ENCODE peak calls at places on chromosomes 11 and 22, in six cellular contexts. One of them, this sample, is unnamed.

GRCh38 chr11:26088391-26088790 is 243.5 kb upstream of the ANO3 start:
- DNase-seq in amniotic stem cell: no peak
- DNase-seq in GM10248: no peak
- DNase-seq in stimulated activated CD4-positive, alpha-beta T cell treated with anti-CD3 and anti-CD28 coated beads, Interleukin-12 subunit alpha, Interleukin-12 subunit beta, amount 100 ng/mL, for 48 hours: no peak
- DNase-seq in frontal cortex: no peak
- DNase-seq in caudate nucleus: no peak
- DNase-seq in this sample: no peak

GRCh38 chr11:128188346-128189115 is 398.8 kb downstream of the ETS1 start:
- DNase-seq in frontal cortex: no peak
- DNase-seq in amniotic stem cell: no peak
- DNase-seq in caudate nucleus: no peak
- DNase-seq in GM10248: no peak
- DNase-seq in stimulated activated CD4-positive, alpha-beta T cell treated with anti-CD3 and anti-CD28 coated beads, Interleukin-12 subunit alpha, Interleukin-12 subunit beta, amount 100 ng/mL, for 48 hours: no peak
- DNase-seq in this sample: no peak

GRCh38 chr11:95132956-95133355 is 43.3 kb downstream of the ENDOD1 start:
- DNase-seq in GM10248: no peak
- DNase-seq in caudate nucleus: no peak
- DNase-seq in amniotic stem cell: no peak
- DNase-seq in stimulated activated CD4-positive, alpha-beta T cell treated with anti-CD3 and anti-CD28 coated beads, Interleukin-12 subunit alpha, Interleukin-12 subunit beta, amount 100 ng/mL, for 48 hours: no peak
- DNase-seq in frontal cortex: no peak
- DNase-seq in this sample: no peak

GRCh38 chr11:40797981-40798380 is 661.5 kb downstream of the LRRC4C start:
- DNase-seq in caudate nucleus: no peak
- DNase-seq in stimulated activated CD4-positive, alpha-beta T cell treated with anti-CD3 and anti-CD28 coated beads, Interleukin-12 subunit alpha, Interleukin-12 subunit beta, amount 100 ng/mL, for 48 hours: no peak
- DNase-seq in GM10248: no peak
- DNase-seq in amniotic stem cell: no peak
- DNase-seq in frontal cortex: no peak
- DNase-seq in this sample: no peak

GRCh38 chr11:36213050-36213840 is 76.0 kb downstream of the COMMD9 start:
- DNase-seq in caudate nucleus: no peak
- DNase-seq in frontal cortex: peak
- DNase-seq in stimulated activated CD4-positive, alpha-beta T cell treated with anti-CD3 and anti-CD28 coated beads, Interleukin-12 subunit alpha, Interleukin-12 subunit beta, amount 100 ng/mL, for 48 hours: no peak
- DNase-seq in GM10248: no peak
- DNase-seq in amniotic stem cell: no peak
- DNase-seq in this sample: no peak

GRCh38 chr22:50032109-50032871 is 19.7 kb upstream of the IL17REL start:
- DNase-seq in frontal cortex: no peak
- DNase-seq in amniotic stem cell: no peak
- DNase-seq in stimulated activated CD4-positive, alpha-beta T cell treated with anti-CD3 and anti-CD28 coated beads, Interleukin-12 subunit alpha, Interleukin-12 subunit beta, amount 100 ng/mL, for 48 hours: no peak
- DNase-seq in caudate nucleus: no peak
- DNase-seq in GM10248: no peak
- DNase-seq in this sample: no peak

GRCh38 chr22:18954333-18954732 is 18.2 kb upstream of the PRODH start:
- DNase-seq in frontal cortex: peak
- DNase-seq in caudate nucleus: no peak
- DNase-seq in stimulated activated CD4-positive, alpha-beta T cell treated with anti-CD3 and anti-CD28 coated beads, Interleukin-12 subunit alpha, Interleukin-12 subunit beta, amount 100 ng/mL, for 48 hours: peak
- DNase-seq in amniotic stem cell: no peak
- DNase-seq in GM10248: peak
- DNase-seq in this sample: no peak

GRCh38 chr11:2995893-2996554 is 3.9 kb upstream of the NAP1L4 start:
- DNase-seq in caudate nucleus: no peak
- DNase-seq in GM10248: no peak
- DNase-seq in stimulated activated CD4-positive, alpha-beta T cell treated with anti-CD3 and anti-CD28 coated beads, Interleukin-12 subunit alpha, Interleukin-12 subunit beta, amount 100 ng/mL, for 48 hours: no peak
- DNase-seq in frontal cortex: no peak
- DNase-seq in amniotic stem cell: no peak
- DNase-seq in this sample: no peak

GRCh38 chr22:17845790-17846189 is 71.5 kb upstream of the BID start:
- DNase-seq in frontal cortex: no peak
- DNase-seq in GM10248: no peak
- DNase-seq in caudate nucleus: no peak
- DNase-seq in amniotic stem cell: no peak
- DNase-seq in stimulated activated CD4-positive, alpha-beta T cell treated with anti-CD3 and anti-CD28 coated beads, Interleukin-12 subunit alpha, Interleukin-12 subunit beta, amount 100 ng/mL, for 48 hours: no peak
- DNase-seq in this sample: no peak

GRCh38 chr22:20234760-20235452 is 33.2 kb downstream of the RTN4R start:
- DNase-seq in frontal cortex: no peak
- DNase-seq in stimulated activated CD4-positive, alpha-beta T cell treated with anti-CD3 and anti-CD28 coated beads, Interleukin-12 subunit alpha, Interleukin-12 subunit beta, amount 100 ng/mL, for 48 hours: no peak
- DNase-seq in caudate nucleus: no peak
- DNase-seq in amniotic stem cell: no peak
- DNase-seq in GM10248: no peak
- DNase-seq in this sample: no peak

GRCh38 chr22:45511847-45512261 is 9.2 kb downstream of the FBLN1 start:
- DNase-seq in caudate nucleus: no peak
- DNase-seq in frontal cortex: no peak
- DNase-seq in stimulated activated CD4-positive, alpha-beta T cell treated with anti-CD3 and anti-CD28 coated beads, Interleukin-12 subunit alpha, Interleukin-12 subunit beta, amount 100 ng/mL, for 48 hours: no peak
- DNase-seq in amniotic stem cell: peak
- DNase-seq in GM10248: no peak
- DNase-seq in this sample: no peak

GRCh38 chr11:2257023-2257700 is 13.2 kb downstream of the ASCL2 start:
- DNase-seq in frontal cortex: no peak
- DNase-seq in amniotic stem cell: no peak
- DNase-seq in caudate nucleus: no peak
- DNase-seq in GM10248: no peak
- DNase-seq in stimulated activated CD4-positive, alpha-beta T cell treated with anti-CD3 and anti-CD28 coated beads, Interleukin-12 subunit alpha, Interleukin-12 subunit beta, amount 100 ng/mL, for 48 hours: no peak
- DNase-seq in this sample: no peak

GRCh38 chr22:28882545-28882877 is 861 bp upstream of the ZNRF3 start:
- DNase-seq in GM10248: no peak
- DNase-seq in amniotic stem cell: no peak
- DNase-seq in stimulated activated CD4-positive, alpha-beta T cell treated with anti-CD3 and anti-CD28 coated beads, Interleukin-12 subunit alpha, Interleukin-12 subunit beta, amount 100 ng/mL, for 48 hours: no peak
- DNase-seq in caudate nucleus: no peak
- DNase-seq in frontal cortex: no peak
- DNase-seq in this sample: no peak

GRCh38 chr11:31810779-31811647 is at the start of gene PAX6:
- DNase-seq in amniotic stem cell: no peak
- DNase-seq in frontal cortex: peak
- DNase-seq in GM10248: peak
- DNase-seq in caudate nucleus: no peak
- DNase-seq in stimulated activated CD4-positive, alpha-beta T cell treated with anti-CD3 and anti-CD28 coated beads, Interleukin-12 subunit alpha, Interleukin-12 subunit beta, amount 100 ng/mL, for 48 hours: no peak
- DNase-seq in this sample: no peak

GRCh38 chr22:43878831-43879550 is 12.8 kb downstream of the PNPLA5 start:
- DNase-seq in caudate nucleus: no peak
- DNase-seq in frontal cortex: no peak
- DNase-seq in GM10248: no peak
- DNase-seq in stimulated activated CD4-positive, alpha-beta T cell treated with anti-CD3 and anti-CD28 coated beads, Interleukin-12 subunit alpha, Interleukin-12 subunit beta, amount 100 ng/mL, for 48 hours: no peak
- DNase-seq in amniotic stem cell: no peak
- DNase-seq in this sample: no peak

GRCh38 chr11:19279455-19279854 is 38.7 kb upstream of the E2F8 start:
- DNase-seq in GM10248: no peak
- DNase-seq in stimulated activated CD4-positive, alpha-beta T cell treated with anti-CD3 and anti-CD28 coated beads, Interleukin-12 subunit alpha, Interleukin-12 subunit beta, amount 100 ng/mL, for 48 hours: no peak
- DNase-seq in frontal cortex: no peak
- DNase-seq in amniotic stem cell: no peak
- DNase-seq in caudate nucleus: no peak
- DNase-seq in this sample: no peak

GRCh38 chr22:41022470-41023298 is 69.7 kb upstream of the EP300 start:
- DNase-seq in amniotic stem cell: peak
- DNase-seq in caudate nucleus: no peak
- DNase-seq in frontal cortex: peak
- DNase-seq in stimulated activated CD4-positive, alpha-beta T cell treated with anti-CD3 and anti-CD28 coated beads, Interleukin-12 subunit alpha, Interleukin-12 subunit beta, amount 100 ng/mL, for 48 hours: peak
- DNase-seq in GM10248: peak
- DNase-seq in this sample: peak

GRCh38 chr22:30637701-30638114 is 2.1 kb downstream of the SLC35E4 start:
- DNase-seq in frontal cortex: no peak
- DNase-seq in caudate nucleus: no peak
- DNase-seq in GM10248: no peak
- DNase-seq in amniotic stem cell: no peak
- DNase-seq in stimulated activated CD4-positive, alpha-beta T cell treated with anti-CD3 and anti-CD28 coated beads, Interleukin-12 subunit alpha, Interleukin-12 subunit beta, amount 100 ng/mL, for 48 hours: no peak
- DNase-seq in this sample: no peak

GRCh38 chr22:23128269-23129108 is 13.3 kb downstream of the RSPH14 start:
- DNase-seq in frontal cortex: peak
- DNase-seq in caudate nucleus: no peak
- DNase-seq in amniotic stem cell: peak
- DNase-seq in GM10248: peak
- DNase-seq in stimulated activated CD4-positive, alpha-beta T cell treated with anti-CD3 and anti-CD28 coated beads, Interleukin-12 subunit alpha, Interleukin-12 subunit beta, amount 100 ng/mL, for 48 hours: peak
- DNase-seq in this sample: peak

GRCh38 chr22:45863981-45864751 is 112.8 kb downstream of the WNT7B start:
- DNase-seq in amniotic stem cell: no peak
- DNase-seq in GM10248: peak
- DNase-seq in stimulated activated CD4-positive, alpha-beta T cell treated with anti-CD3 and anti-CD28 coated beads, Interleukin-12 subunit alpha, Interleukin-12 subunit beta, amount 100 ng/mL, for 48 hours: peak
- DNase-seq in caudate nucleus: no peak
- DNase-seq in frontal cortex: peak
- DNase-seq in this sample: peak

GRCh38 chr22:30423296-30423958 is 2.1 kb upstream of the MTFP1 start:
- DNase-seq in amniotic stem cell: no peak
- DNase-seq in GM10248: no peak
- DNase-seq in stimulated activated CD4-positive, alpha-beta T cell treated with anti-CD3 and anti-CD28 coated beads, Interleukin-12 subunit alpha, Interleukin-12 subunit beta, amount 100 ng/mL, for 48 hours: peak
- DNase-seq in frontal cortex: no peak
- DNase-seq in caudate nucleus: no peak
- DNase-seq in this sample: no peak

GRCh38 chr11:86228967-86229330 is 15.6 kb upstream of the EED start:
- DNase-seq in amniotic stem cell: no peak
- DNase-seq in frontal cortex: no peak
- DNase-seq in caudate nucleus: no peak
- DNase-seq in GM10248: no peak
- DNase-seq in stimulated activated CD4-positive, alpha-beta T cell treated with anti-CD3 and anti-CD28 coated beads, Interleukin-12 subunit alpha, Interleukin-12 subunit beta, amount 100 ng/mL, for 48 hours: peak
- DNase-seq in this sample: no peak

GRCh38 chr11:64553554-64554201 is 37.3 kb upstream of the SLC22A12 start:
- DNase-seq in caudate nucleus: peak
- DNase-seq in stimulated activated CD4-positive, alpha-beta T cell treated with anti-CD3 and anti-CD28 coated beads, Interleukin-12 subunit alpha, Interleukin-12 subunit beta, amount 100 ng/mL, for 48 hours: peak
- DNase-seq in frontal cortex: peak
- DNase-seq in GM10248: peak
- DNase-seq in amniotic stem cell: no peak
- DNase-seq in this sample: no peak

GRCh38 chr11:112320668-112321067 is 60.0 kb upstream of the PLET1 start:
- DNase-seq in GM10248: no peak
- DNase-seq in caudate nucleus: no peak
- DNase-seq in frontal cortex: no peak
- DNase-seq in stimulated activated CD4-positive, alpha-beta T cell treated with anti-CD3 and anti-CD28 coated beads, Interleukin-12 subunit alpha, Interleukin-12 subunit beta, amount 100 ng/mL, for 48 hours: no peak
- DNase-seq in amniotic stem cell: peak
- DNase-seq in this sample: no peak

GRCh38 chr22:32542332-32543019 is 67.9 kb downstream of the FBXO7 start:
- DNase-seq in frontal cortex: no peak
- DNase-seq in stimulated activated CD4-positive, alpha-beta T cell treated with anti-CD3 and anti-CD28 coated beads, Interleukin-12 subunit alpha, Interleukin-12 subunit beta, amount 100 ng/mL, for 48 hours: no peak
- DNase-seq in caudate nucleus: no peak
- DNase-seq in amniotic stem cell: no peak
- DNase-seq in GM10248: no peak
- DNase-seq in this sample: no peak

GRCh38 chr11:31437742-31438435 is 68.2 kb downstream of the DNAJC24 start:
- DNase-seq in stimulated activated CD4-positive, alpha-beta T cell treated with anti-CD3 and anti-CD28 coated beads, Interleukin-12 subunit alpha, Interleukin-12 subunit beta, amount 100 ng/mL, for 48 hours: no peak
- DNase-seq in amniotic stem cell: peak
- DNase-seq in GM10248: no peak
- DNase-seq in frontal cortex: no peak
- DNase-seq in caudate nucleus: no peak
- DNase-seq in this sample: no peak

GRCh38 chr22:43883719-43884415 is 7.9 kb downstream of the PNPLA5 start:
- DNase-seq in frontal cortex: no peak
- DNase-seq in caudate nucleus: no peak
- DNase-seq in amniotic stem cell: no peak
- DNase-seq in GM10248: no peak
- DNase-seq in stimulated activated CD4-positive, alpha-beta T cell treated with anti-CD3 and anti-CD28 coated beads, Interleukin-12 subunit alpha, Interleukin-12 subunit beta, amount 100 ng/mL, for 48 hours: no peak
- DNase-seq in this sample: no peak

GRCh38 chr22:29661355-29661754 is 57.9 kb downstream of the NF2 start:
- DNase-seq in amniotic stem cell: no peak
- DNase-seq in stimulated activated CD4-positive, alpha-beta T cell treated with anti-CD3 and anti-CD28 coated beads, Interleukin-12 subunit alpha, Interleukin-12 subunit beta, amount 100 ng/mL, for 48 hours: no peak
- DNase-seq in frontal cortex: no peak
- DNase-seq in caudate nucleus: no peak
- DNase-seq in GM10248: no peak
- DNase-seq in this sample: no peak

This sample was measured in activated CD4-positive, CD25-positive, alpha-beta regulatory T cell treated with anti-CD3 and anti-CD28 coated beads, Interleukin-2, amount 50 U/mL, for 16 hours.